ENCODE peak calls at places on chromosomes 5 and 9, in five cellular contexts. One of them, this sample, is unnamed.

GRCh38 chr5:104540448-104540847 is 977.9 kb upstream of the NUDT12 start:
- DNase-seq in ovary: peak
- DNase-seq in HCT116: peak
- DNase-seq in left lung: no peak
- DNase-seq in WTC11: no peak
- DNase-seq in this sample: no peak

GRCh38 chr5:88732181-88732633 is 150.8 kb downstream of the MEF2C start:
- DNase-seq in ovary: no peak
- DNase-seq in HCT116: no peak
- DNase-seq in left lung: peak
- DNase-seq in WTC11: no peak
- DNase-seq in this sample: no peak

GRCh38 chr9:37529111-37529510 is 43.4 kb downstream of the POLR1E start:
- DNase-seq in ovary: no peak
- DNase-seq in HCT116: no peak
- DNase-seq in left lung: no peak
- DNase-seq in WTC11: no peak
- DNase-seq in this sample: no peak

GRCh38 chr5:112694853-112695709 is 42.6 kb upstream of the APC start:
- DNase-seq in ovary: no peak
- DNase-seq in HCT116: no peak
- DNase-seq in left lung: no peak
- DNase-seq in WTC11: no peak
- DNase-seq in this sample: no peak

GRCh38 chr9:131039129-131039954 is 30.4 kb downstream of the LAMC3 start:
- DNase-seq in ovary: no peak
- DNase-seq in HCT116: no peak
- DNase-seq in left lung: no peak
- DNase-seq in WTC11: no peak
- DNase-seq in this sample: no peak

GRCh38 chr9:37902804-37903580 is 935 bp downstream of the SLC25A51 start:
- DNase-seq in ovary: no peak
- DNase-seq in HCT116: no peak
- DNase-seq in left lung: no peak
- DNase-seq in WTC11: no peak
- DNase-seq in this sample: no peak

GRCh38 chr5:115801984-115802383 is 14.5 kb downstream of the CDO1 start:
- DNase-seq in ovary: no peak
- DNase-seq in HCT116: no peak
- DNase-seq in left lung: no peak
- DNase-seq in WTC11: no peak
- DNase-seq in this sample: no peak

GRCh38 chr5:45060686-45061085 is 251.9 kb downstream of the MRPS30 start:
- DNase-seq in ovary: no peak
- DNase-seq in HCT116: no peak
- DNase-seq in left lung: no peak
- DNase-seq in WTC11: no peak
- DNase-seq in this sample: no peak

GRCh38 chr5:134738133-134738962 is at the start of gene CAMLG:
- DNase-seq in ovary: peak
- DNase-seq in HCT116: peak
- DNase-seq in left lung: peak
- DNase-seq in WTC11: peak
- DNase-seq in this sample: peak

GRCh38 chr5:91742504-91742903 is 359.4 kb upstream of the ARRDC3 start:
- DNase-seq in ovary: no peak
- DNase-seq in HCT116: no peak
- DNase-seq in left lung: no peak
- DNase-seq in WTC11: no peak
- DNase-seq in this sample: no peak

GRCh38 chr9:21075484-21075883 is 2.3 kb downstream of the IFNB1 start:
- DNase-seq in ovary: no peak
- DNase-seq in HCT116: no peak
- DNase-seq in left lung: no peak
- DNase-seq in WTC11: no peak
- DNase-seq in this sample: no peak

GRCh38 chr9:124758061-124758460 is 13.1 kb downstream of the NR6A1 start:
- DNase-seq in ovary: no peak
- DNase-seq in HCT116: no peak
- DNase-seq in left lung: no peak
- DNase-seq in WTC11: no peak
- DNase-seq in this sample: no peak

GRCh38 chr9:124322618-124323432 is 65.1 kb downstream of the NEK6 start:
- DNase-seq in ovary: no peak
- DNase-seq in HCT116: no peak
- DNase-seq in left lung: no peak
- DNase-seq in WTC11: no peak
- DNase-seq in this sample: no peak

GRCh38 chr9:24036459-24036858 is 210.4 kb upstream of the ELAVL2 start:
- DNase-seq in ovary: no peak
- DNase-seq in HCT116: no peak
- DNase-seq in left lung: no peak
- DNase-seq in WTC11: no peak
- DNase-seq in this sample: no peak

GRCh38 chr9:87290241-87290700 is 207.4 kb upstream of the DAPK1 start:
- DNase-seq in ovary: no peak
- DNase-seq in HCT116: no peak
- DNase-seq in left lung: no peak
- DNase-seq in WTC11: peak
- DNase-seq in this sample: no peak

GRCh38 chr9:126440042-126440441 is 113.4 kb downstream of the MVB12B start:
- DNase-seq in ovary: no peak
- DNase-seq in HCT116: no peak
- DNase-seq in left lung: no peak
- DNase-seq in WTC11: no peak
- DNase-seq in this sample: no peak

GRCh38 chr9:131601683-131602181 is 56.4 kb downstream of the PRRT1B start:
- DNase-seq in ovary: no peak
- DNase-seq in HCT116: no peak
- DNase-seq in left lung: no peak
- DNase-seq in WTC11: no peak
- DNase-seq in this sample: no peak

GRCh38 chr9:36207546-36208012 is 16.9 kb downstream of the CLTA start:
- DNase-seq in ovary: no peak
- DNase-seq in HCT116: no peak
- DNase-seq in left lung: no peak
- DNase-seq in WTC11: no peak
- DNase-seq in this sample: no peak

GRCh38 chr5:31270396-31270795 is 76.9 kb downstream of the CDH6 start:
- DNase-seq in ovary: no peak
- DNase-seq in HCT116: no peak
- DNase-seq in left lung: no peak
- DNase-seq in WTC11: no peak
- DNase-seq in this sample: peak

GRCh38 chr5:9358961-9359686 is 186.8 kb downstream of the SEMA5A start:
- DNase-seq in ovary: no peak
- DNase-seq in HCT116: no peak
- DNase-seq in left lung: no peak
- DNase-seq in WTC11: no peak
- DNase-seq in this sample: no peak

GRCh38 chr9:84668204-84669007 is 1.1 kb upstream of the NTRK2 start:
- DNase-seq in ovary: peak
- DNase-seq in HCT116: peak
- DNase-seq in left lung: peak
- DNase-seq in WTC11: peak
- DNase-seq in this sample: peak

GRCh38 chr9:129320575-129321311 is 142.7 kb upstream of the IER5L start:
- DNase-seq in ovary: peak
- DNase-seq in HCT116: no peak
- DNase-seq in left lung: peak
- DNase-seq in WTC11: peak
- DNase-seq in this sample: no peak
- TF ChIP-seq CTCF in ovary: no peak
- TF ChIP-seq CTCF in HCT116: no peak
- TF ChIP-seq CTCF in left lung: no peak
- TF ChIP-seq CTCF in WTC11: no peak
- TF ChIP-seq CTCF in this sample: no peak

DNA sequence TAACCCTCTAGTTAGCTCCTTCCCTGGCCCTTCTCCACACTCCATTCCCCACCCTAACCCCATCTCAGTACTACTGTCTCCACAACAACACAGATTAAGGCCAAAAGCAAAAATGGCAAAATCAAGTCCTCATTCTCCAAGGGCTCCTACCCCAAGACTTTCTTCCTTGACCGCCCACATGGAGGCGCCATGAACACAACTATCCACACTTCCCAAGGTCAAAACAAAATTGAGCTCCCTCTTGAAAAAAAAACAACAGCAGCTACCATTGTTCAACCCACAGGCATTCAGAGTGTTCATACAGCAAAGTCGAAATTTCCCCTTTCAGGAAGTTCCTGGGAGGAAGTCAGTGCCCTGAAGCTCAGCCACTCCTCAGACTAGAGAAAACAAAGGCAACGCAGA is 54.4 kb downstream of the GNAQ start:
- DNase-seq in ovary: peak
- DNase-seq in HCT116: peak
- DNase-seq in left lung: peak
- DNase-seq in WTC11: peak
- DNase-seq in this sample: peak
- TF ChIP-seq CTCF in ovary: no peak
- TF ChIP-seq CTCF in HCT116: peak
- TF ChIP-seq CTCF in left lung: peak
- TF ChIP-seq CTCF in WTC11: no peak
- TF ChIP-seq CTCF in this sample: peak

GRCh38 chr9:127746959-127747569 is 12.0 kb upstream of the TOR2A start:
- DNase-seq in ovary: no peak
- DNase-seq in HCT116: no peak
- DNase-seq in left lung: no peak
- DNase-seq in WTC11: no peak
- DNase-seq in this sample: no peak
- TF ChIP-seq CTCF in ovary: no peak
- TF ChIP-seq CTCF in HCT116: peak
- TF ChIP-seq CTCF in left lung: no peak
- TF ChIP-seq CTCF in WTC11: no peak
- TF ChIP-seq CTCF in this sample: no peak

DNA sequence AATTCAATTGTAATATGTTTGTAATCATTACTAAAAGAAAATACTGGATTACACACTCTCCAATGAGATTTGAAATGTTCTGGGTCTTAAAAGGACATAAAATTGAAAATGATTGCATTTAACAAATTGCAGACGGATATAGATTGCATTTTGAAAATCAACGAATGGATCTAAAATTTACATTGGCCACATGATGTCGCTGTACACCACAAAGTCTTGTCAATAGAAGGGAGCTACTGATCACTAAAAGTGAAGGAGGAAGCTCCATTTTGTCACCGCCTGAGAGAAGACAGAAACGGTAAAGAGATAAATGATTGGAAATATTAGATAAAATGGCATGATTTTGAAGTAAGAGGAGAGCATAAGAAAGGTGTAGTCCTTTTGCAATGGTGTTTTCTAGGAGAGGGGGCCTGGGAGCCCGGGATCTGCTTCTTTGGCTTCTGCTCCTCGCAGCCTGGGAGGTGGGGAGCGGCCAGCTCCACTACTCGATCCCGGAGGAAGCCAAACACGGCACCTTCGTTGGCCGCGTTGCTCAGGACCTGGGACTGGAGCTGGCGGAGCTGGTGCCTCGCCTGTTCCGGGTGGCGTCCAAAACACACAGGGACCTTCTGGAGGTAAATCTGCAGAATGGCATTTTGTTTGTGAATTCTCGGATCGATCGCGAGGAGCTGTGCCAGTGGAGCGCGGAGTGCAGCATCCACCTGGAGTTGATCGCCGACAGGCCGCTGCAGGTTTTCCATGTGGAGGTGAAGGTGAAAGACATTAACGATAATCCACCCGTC is at the start of gene PCDHA1:
- DNase-seq in ovary: no peak
- DNase-seq in HCT116: no peak
- DNase-seq in left lung: no peak
- DNase-seq in WTC11: peak
- DNase-seq in this sample: no peak
- TF ChIP-seq CTCF in ovary: no peak
- TF ChIP-seq CTCF in HCT116: peak
- TF ChIP-seq CTCF in left lung: no peak
- TF ChIP-seq CTCF in WTC11: peak
- TF ChIP-seq CTCF in this sample: peak

GRCh38 chr5:37043693-37044092 is 167.1 kb downstream of the NIPBL start:
- DNase-seq in ovary: no peak
- DNase-seq in HCT116: no peak
- DNase-seq in left lung: no peak
- DNase-seq in WTC11: no peak
- DNase-seq in this sample: no peak
- TF ChIP-seq CTCF in ovary: no peak
- TF ChIP-seq CTCF in HCT116: peak
- TF ChIP-seq CTCF in left lung: no peak
- TF ChIP-seq CTCF in WTC11: no peak
- TF ChIP-seq CTCF in this sample: no peak

DNA sequence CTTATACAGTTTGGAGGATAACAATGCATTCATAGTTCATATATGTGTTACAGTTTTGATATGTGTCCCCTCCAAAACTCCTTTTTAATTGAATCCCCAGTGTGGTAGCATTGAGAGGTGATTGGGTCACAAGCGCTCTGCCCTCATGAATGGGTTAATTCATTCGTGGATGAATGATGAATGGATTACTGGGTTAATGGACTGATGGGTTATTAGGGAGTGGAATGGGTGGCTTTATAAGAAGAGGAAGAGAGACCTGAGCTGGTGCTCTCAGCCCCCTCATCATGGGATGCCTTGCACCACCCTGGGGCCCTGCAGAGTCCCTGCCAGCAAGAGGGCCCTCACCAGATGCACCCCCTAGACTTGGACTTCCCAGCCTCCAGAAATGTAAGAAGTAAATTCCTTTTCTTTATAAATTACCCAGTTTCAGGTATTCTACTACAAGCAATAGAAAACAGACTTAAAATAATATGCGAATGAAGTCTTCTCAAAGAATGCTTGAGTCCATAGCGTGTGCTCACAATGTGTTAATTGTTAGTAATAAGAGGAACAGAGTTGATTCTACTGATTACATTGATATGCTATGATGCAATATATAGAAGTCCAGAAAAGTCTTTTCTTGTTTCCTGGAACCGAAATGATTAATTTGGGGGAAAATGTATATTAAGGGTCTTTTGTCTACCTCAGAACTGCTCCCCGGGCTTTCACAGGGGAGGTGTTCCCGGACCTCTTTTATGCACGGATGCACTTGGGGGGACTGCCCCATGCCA is 190.2 kb downstream of the ERCC6L2 start:
- DNase-seq in ovary: no peak
- DNase-seq in HCT116: no peak
- DNase-seq in left lung: no peak
- DNase-seq in WTC11: no peak
- DNase-seq in this sample: no peak
- TF ChIP-seq CTCF in ovary: no peak
- TF ChIP-seq CTCF in HCT116: no peak
- TF ChIP-seq CTCF in left lung: no peak
- TF ChIP-seq CTCF in WTC11: no peak
- TF ChIP-seq CTCF in this sample: no peak